ENCODE peak calls at places on chromosomes 16 and 17, in four cellular contexts. E is neural crest cell, Y is left lung, M is kidney epithelial cell. D is an unnamed sample.

GRCh38 chr16:88790312-88791150 is 5.5 kb upstream of the PIEZO1 start:
- DNase-seq in E (no peak), Y (peak; percentile 77), M (no peak), D (no peak)

GRCh38 chr17:77433385-77434135 is 292.8 kb downstream of the SEC14L1 start:
- DNase-seq in E (no peak), Y (no peak), M (no peak), D (no peak)

GRCh38 chr17:7248811-7249210 is 2.7 kb downstream of the CTDNEP1 start:
- DNase-seq in E (no peak), Y (no peak), M (no peak), D (no peak)

GRCh38 chr16:29662000-29662728 is 883 bp upstream of the SPN start:
- DNase-seq in E (no peak), Y (no peak), M (no peak), D (no peak)

GRCh38 chr16:4574919-4575705 is 19.0 kb downstream of the C16orf96 start:
- DNase-seq in E (no peak), Y (no peak), M (no peak), D (no peak)

GRCh38 chr17:2855063-2855600 is 58.9 kb downstream of the RAP1GAP2 start:
- DNase-seq in E (no peak), Y (no peak), M (no peak), D (no peak)

GRCh38 chr16:66479661-66480264 is 52.7 kb downstream of the BEAN1 start:
- DNase-seq in E (no peak), Y (no peak), M (no peak), D (no peak)

GRCh38 chr16:23182206-23182674 is 305 bp upstream of the SCNN1G start:
- DNase-seq in E (peak; percentile 69), Y (peak; percentile 75), M (peak; percentile 5), D (peak; percentile 57)

GRCh38 chr17:40103082-40103741 is 2.8 kb upstream of the NR1D1 start:
- DNase-seq in E (no peak), Y (no peak), M (no peak), D (no peak)

GRCh38 chr17:78589031-78589675 is 12.0 kb upstream of the DNAH17 start:
- DNase-seq in E (no peak), Y (no peak), M (no peak), D (no peak)

GRCh38 chr16:57091990-57092785 is at the start of gene CPNE2:
- DNase-seq in E (peak; percentile 46), Y (peak; percentile 75), M (no peak), D (no peak)

GRCh38 chr16:89633064-89633631 is 19.7 kb downstream of the DPEP1 start:
- DNase-seq in E (no peak), Y (no peak), M (no peak), D (no peak)

GRCh38 chr17:73552300-73553088 is 91.8 kb downstream of the SDK2 start:
- DNase-seq in E (no peak), Y (peak; percentile 47), M (no peak), D (no peak)

GRCh38 chr16:625402-626173 is 5.2 kb upstream of the WFIKKN1 start:
- DNase-seq in E (no peak), Y (no peak), M (no peak), D (no peak)

GRCh38 chr17:4008082-4008435 is 43.8 kb upstream of the ATP2A3 start:
- DNase-seq in E (no peak), Y (no peak), M (no peak), D (no peak)

GRCh38 chr16:77974883-77975282 is 47.5 kb upstream of the CLEC3A start:
- DNase-seq in E (no peak), Y (no peak), M (no peak), D (no peak)

GRCh38 chr16:65312071-65312470 is 190.2 kb upstream of the CDH11 start:
- DNase-seq in E (no peak), Y (no peak), M (no peak), D (no peak)

GRCh38 chr17:82929011-82929622 is 89.3 kb upstream of the ZNF750 start:
- DNase-seq in E (no peak), Y (peak; percentile 18), M (no peak), D (no peak)

GRCh38 chr16:59634951-59635350 is 900.8 kb upstream of the GOT2 start:
- DNase-seq in E (no peak), Y (no peak), M (no peak), D (no peak)

GRCh38 chr16:57447142-57447962 is at the start of the genes CIAPIN1 and COQ9:
- DNase-seq in E (peak; percentile 75), Y (peak; percentile 96), M (peak; percentile 76), D (peak; percentile 87)

GRCh38 chr17:79095345-79096055 is 20.9 kb downstream of the ENGASE start:
- DNase-seq in E (no peak), Y (no peak), M (no peak), D (no peak)

DNA sequence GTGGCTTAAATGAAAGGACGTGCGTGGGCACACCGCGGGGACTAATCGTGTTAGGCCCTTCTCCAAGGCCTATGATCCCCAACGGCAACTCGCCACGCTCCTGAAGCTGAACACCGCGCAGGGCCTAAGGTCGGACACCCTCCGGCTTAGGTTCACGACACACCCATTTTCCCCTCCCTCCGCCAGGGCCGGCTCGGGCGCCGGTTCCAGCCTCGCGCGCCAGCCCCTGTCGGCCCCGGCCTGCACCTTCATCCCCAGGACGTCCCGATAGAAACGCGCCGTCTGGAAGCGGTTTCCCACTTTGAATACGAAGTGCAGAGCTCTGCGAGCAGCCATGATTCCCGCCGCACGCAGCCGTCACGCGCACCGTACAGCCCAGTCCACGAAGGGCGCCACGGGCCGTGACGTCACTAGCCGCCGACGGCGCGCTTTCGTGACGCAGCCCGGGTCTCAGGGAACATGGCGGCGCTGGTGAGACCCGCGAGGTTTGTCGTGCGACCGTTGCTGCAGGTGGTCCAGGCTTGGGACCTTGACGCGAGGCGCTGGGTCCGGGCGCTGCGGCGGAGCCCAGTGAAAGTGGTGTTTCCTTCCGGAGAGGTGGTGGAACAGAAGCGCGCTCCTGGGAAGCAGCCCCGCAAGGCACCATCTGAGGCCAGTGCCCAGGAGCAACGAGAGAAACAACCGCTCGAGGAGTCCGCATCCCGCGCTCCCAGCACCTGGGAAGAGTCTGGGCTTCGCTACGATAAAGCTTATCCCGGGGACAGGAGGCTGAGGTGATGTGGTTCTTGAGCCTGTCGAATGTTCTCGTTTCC is at the start of the genes GLOD4 and MRM3:
- DNase-seq in E (peak; percentile 90), Y (peak; percentile 90), M (peak; percentile 51), D (peak; percentile 99)
- TF ChIP-seq CTCF in E (peak; percentile 48), Y (no peak), M (no peak), D (no peak)

GRCh38 chr17:17922198-17922901 is 49.9 kb downstream of the TOM1L2 start:
- DNase-seq in E (no peak), Y (no peak), M (no peak), D (no peak)
- TF ChIP-seq CTCF in E (no peak), Y (no peak), M (no peak), D (no peak)

GRCh38 chr17:75627094-75627493 is 6.1 kb upstream of the SMIM5 start:
- DNase-seq in E (no peak), Y (no peak), M (no peak), D (no peak)

GRCh38 chr17:75624714-75625345 is 8.4 kb upstream of the SMIM5 start:
- DNase-seq in E (no peak), Y (no peak), M (no peak), D (no peak)

GRCh38 chr17:75624021-75624420 is 9.2 kb upstream of the SMIM5 start:
- DNase-seq in E (no peak), Y (no peak), M (no peak), D (no peak)

GRCh38 chr17:75626496-75627038 is 6.7 kb upstream of the SMIM5 start:
- DNase-seq in E (no peak), Y (no peak), M (no peak), D (no peak)

GRCh38 chr17:75625813-75626486 is 7.3 kb upstream of the SMIM5 start:
- DNase-seq in E (peak; percentile 64), Y (no peak), M (no peak), D (no peak)
- TF ChIP-seq CTCF in E (peak; percentile 72), Y (no peak), M (peak; percentile 85), D (peak; percentile 15)

DNA sequence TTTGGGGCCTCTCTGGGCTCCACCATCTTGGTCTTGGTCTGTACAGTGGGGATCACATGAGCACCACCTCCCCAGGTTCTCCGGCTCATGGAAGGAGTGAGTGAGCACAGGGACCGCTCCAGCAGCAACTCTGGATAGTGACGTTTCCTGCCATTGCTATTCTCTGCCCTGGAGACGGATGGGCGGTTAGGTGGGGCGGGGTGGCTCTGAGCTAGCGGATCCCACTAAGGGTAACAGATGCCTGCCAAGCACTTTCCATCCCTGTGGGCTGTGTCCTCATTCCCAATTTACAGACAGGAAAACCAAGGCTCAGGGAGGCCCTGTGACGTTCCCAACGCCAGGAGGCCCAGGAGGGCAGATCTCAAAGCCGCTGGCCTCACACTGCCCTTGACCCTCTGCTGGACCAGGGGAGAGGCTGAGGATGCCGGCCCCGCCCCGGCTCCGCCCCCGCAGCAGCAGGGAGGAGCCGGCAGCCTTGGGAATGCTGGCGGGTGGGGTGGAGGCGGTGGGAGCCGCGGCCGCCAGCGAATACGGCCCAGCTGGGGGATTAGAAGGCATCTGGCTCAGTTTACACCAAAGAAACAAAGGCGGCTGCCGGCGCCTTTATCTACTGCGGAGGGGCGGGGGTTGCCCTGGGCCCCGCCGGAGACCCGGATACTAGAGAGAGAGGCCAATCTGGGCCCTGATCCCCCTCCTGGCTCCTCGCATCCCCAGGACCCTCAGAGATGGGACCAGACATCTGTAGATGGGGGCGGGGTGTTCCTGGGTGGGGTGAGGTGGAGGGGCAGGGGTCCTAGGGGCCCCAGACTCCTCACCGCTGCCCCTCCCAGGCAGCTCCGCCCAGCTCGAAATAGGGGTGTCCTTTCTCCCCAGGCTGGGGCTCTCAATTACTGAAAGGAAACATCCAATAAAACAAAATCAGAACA is 122.3 kb upstream of the CIBAR2 start:
- DNase-seq in E (peak; percentile 68), Y (peak; percentile 53), M (no peak), D (no peak)
- TF ChIP-seq CTCF in E (no peak), Y (no peak), M (no peak), D (no peak)

GRCh38 chr16:10618710-10619209 is 38.4 kb upstream of the EMP2 start:
- DNase-seq in E (no peak), Y (no peak), M (no peak), D (no peak)

GRCh38 chr16:10616395-10616743 is 36.0 kb upstream of the EMP2 start:
- DNase-seq in E (no peak), Y (no peak), M (no peak), D (no peak)

GRCh38 chr16:10614685-10615084 is 34.3 kb upstream of the EMP2 start:
- DNase-seq in E (no peak), Y (no peak), M (no peak), D (no peak)

GRCh38 chr16:10617662-10618420 is 37.4 kb upstream of the EMP2 start:
- DNase-seq in E (no peak), Y (no peak), M (no peak), D (no peak)

DNA sequence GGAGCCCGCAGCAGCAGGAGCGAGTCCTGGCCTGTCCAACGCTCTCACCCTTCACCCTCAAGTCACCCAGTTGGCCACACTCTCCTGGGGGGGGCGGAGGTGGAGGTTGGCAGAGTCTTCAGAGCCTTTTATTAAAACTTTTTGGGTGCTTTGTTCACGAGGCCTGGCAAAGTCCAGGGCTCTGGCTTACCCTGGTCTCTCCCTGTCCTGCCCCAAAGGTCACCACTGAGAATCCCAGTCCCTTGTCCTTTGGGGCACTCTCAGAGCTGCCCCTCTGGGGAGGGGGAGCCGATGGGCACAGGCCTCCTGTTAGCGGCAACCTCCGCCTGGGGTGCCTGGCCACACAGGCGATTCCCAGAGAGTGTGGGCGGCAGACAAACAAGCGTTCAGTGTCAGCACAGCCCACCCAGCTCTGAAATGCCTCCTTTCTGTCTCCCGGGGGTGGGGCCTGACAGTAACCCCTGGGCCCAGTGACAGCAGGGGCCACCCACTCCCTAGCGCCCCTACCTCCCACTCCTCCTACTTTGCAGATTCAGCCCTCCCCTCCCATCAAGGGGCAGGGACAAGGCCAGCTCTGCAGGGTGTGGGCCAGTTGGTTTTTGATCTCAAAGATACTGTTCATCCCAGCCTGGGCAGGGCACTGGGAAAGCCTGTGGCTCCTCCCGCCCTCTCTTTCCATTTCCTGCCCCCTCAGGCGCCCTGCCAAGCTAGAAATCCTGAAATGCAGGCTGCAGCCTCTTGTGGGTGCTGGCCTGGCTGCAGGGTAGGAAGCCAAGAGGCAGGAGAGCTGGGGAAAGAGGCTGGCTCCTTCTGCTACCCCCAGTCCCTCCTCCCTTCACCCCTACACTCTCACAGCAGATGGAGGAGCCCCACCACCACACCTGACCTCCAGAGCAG is 36.6 kb upstream of the EMP2 start:
- DNase-seq in E (peak; percentile 31), Y (peak; percentile 79), M (no peak), D (no peak)
- TF ChIP-seq CTCF in E (no peak), Y (no peak), M (no peak), D (no peak)